ENCODE peak calls at places on chromosomes 1 and 21, in five cellular contexts. P, Y, T, K and W are unnamed samples.

GRCh38 chr1:35454616-35455015 is 102.6 kb downstream of the KIAA0319L start:
- DNase-seq in K (no peak), Y (no peak), P (no peak), T (no peak), W (no peak)

GRCh38 chr1:17348593-17349234 is 23.3 kb upstream of the PADI6 start:
- DNase-seq in T (no peak), K (no peak), P (no peak), Y (no peak), W (no peak)

GRCh38 chr1:168421399-168422004 is 122.3 kb downstream of the XCL2 start:
- DNase-seq in T (no peak), K (no peak), P (no peak), Y (no peak), W (no peak)

GRCh38 chr1:11927866-11928592 is 1.8 kb upstream of the KIAA2013 start:
- DNase-seq in T (no peak), K (no peak), Y (no peak), P (no peak), W (no peak)

GRCh38 chr1:227904541-227905335 is 43.0 kb downstream of the WNT9A start:
- DNase-seq in P (no peak), Y (peak; percentile 24), T (no peak), K (no peak), W (no peak)

GRCh38 chr1:26323382-26323781 is 5.6 kb downstream of the CD52 start:
- DNase-seq in P (no peak), T (no peak), Y (no peak), K (no peak), W (no peak)

GRCh38 chr1:172717722-172718455 is 59.0 kb downstream of the FASLG start:
- DNase-seq in P (no peak), Y (no peak), K (no peak), T (no peak), W (no peak)

GRCh38 chr21:32020551-32020950 is 147.7 kb downstream of the HUNK start:
- DNase-seq in Y (no peak), K (no peak), T (no peak), P (no peak), W (no peak)

GRCh38 chr1:94737124-94737998 is 82.8 kb upstream of the SLC44A3 start:
- DNase-seq in Y (no peak), K (no peak), P (no peak), T (no peak), W (no peak)

GRCh38 chr1:228198977-228199590 is 8.8 kb upstream of the OBSCN start:
- DNase-seq in K (no peak), T (no peak), P (no peak), Y (no peak), W (no peak)

GRCh38 chr1:202058001-202058908 is 47.9 kb downstream of the ELF3 start:
- DNase-seq in T (no peak), P (no peak), Y (no peak), K (no peak), W (peak; percentile 65)

GRCh38 chr21:45865106-45865835 is 116.3 kb upstream of the COL6A1 start:
- DNase-seq in Y (no peak), K (no peak), T (no peak), P (no peak), W (peak; percentile 28)

GRCh38 chr1:17068789-17069188 is 15.0 kb upstream of the SDHB start:
- DNase-seq in K (no peak), Y (no peak), P (no peak), T (no peak), W (no peak)

GRCh38 chr1:61647142-61647541 is 77.8 kb downstream of the TM2D1 start:
- DNase-seq in K (no peak), P (no peak), T (no peak), Y (no peak), W (no peak)

GRCh38 chr1:32946413-32946812 is 18.2 kb downstream of the RNF19B start:
- DNase-seq in T (no peak), Y (no peak), P (no peak), K (no peak), W (no peak)